ENCODE peak calls at places on chromosomes 12 and 14, in four cellular contexts. Z, P, E and A are unnamed samples.

GRCh38 chr12:93173178-93173957 is 204.4 kb upstream of the NUDT4 start:
- DNase-seq in P (no peak), E (no peak), Z (no peak), A (no peak)

GRCh38 chr12:106670131-106670530 is 87.3 kb downstream of the RFX4 start:
- DNase-seq in Z (no peak), E (no peak), P (no peak), A (no peak)

GRCh38 chr12:55955800-55956508 is 9.9 kb downstream of the PMEL start:
- DNase-seq in P (no peak), Z (peak), E (no peak), A (peak)

GRCh38 chr14:105153331-105153731 is 15.2 kb downstream of the JAG2 start:
- DNase-seq in P (no peak), E (no peak), Z (no peak), A (no peak)

GRCh38 chr14:63523735-63524408 is 19.3 kb downstream of the PPP2R5E start:
- DNase-seq in E (no peak), P (no peak), Z (no peak), A (no peak)

GRCh38 chr12:46908236-46908935 is 82.6 kb upstream of the SLC38A4 start:
- DNase-seq in Z (no peak), P (no peak), E (no peak), A (no peak)

GRCh38 chr14:23672200-23672599 is 36.0 kb downstream of the DHRS2 start:
- DNase-seq in P (no peak), Z (no peak), E (no peak), A (no peak)

GRCh38 chr14:75461303-75461702 is 33.5 kb downstream of the JDP2 start:
- DNase-seq in P (no peak), E (no peak), Z (no peak), A (no peak)

GRCh38 chr14:55977346-55977745 is 140.9 kb upstream of the PELI2 start:
- DNase-seq in P (no peak), E (no peak), Z (no peak), A (no peak)

GRCh38 chr12:124772467-124773170 is 91.0 kb downstream of the SCARB1 start:
- DNase-seq in E (no peak), P (no peak), Z (no peak), A (no peak)

GRCh38 chr12:79658221-79658620 is 32.5 kb downstream of the PAWR start:
- DNase-seq in P (no peak), Z (no peak), E (no peak), A (no peak)

GRCh38 chr14:102749393-102749792 is 27.9 kb upstream of the TRAF3 start:
- DNase-seq in P (no peak), E (no peak), Z (no peak), A (no peak)

GRCh38 chr12:10607885-10608458 is 5.4 kb downstream of the MAGOHB start:
- DNase-seq in P (no peak), Z (no peak), E (no peak), A (no peak)

GRCh38 chr12:76247026-76247688 is 101.1 kb downstream of the BBS10 start:
- DNase-seq in P (no peak), Z (no peak), E (no peak), A (no peak)

GRCh38 chr14:95034806-95035205 is 122.5 kb downstream of the DICER1 start:
- DNase-seq in E (no peak), P (no peak), Z (no peak), A (no peak)